ENCODE peak calls at places on chromosomes 3 and 15, in ten cellular contexts. H is EL; S is neural crest cell; P is MV-4-11; C is NB4; O is mucosa of descending colon; D is GM13976; R is fibroblast of pulmonary artery; Z is HS-5; A is effector CD4-positive, alpha-beta T cell. U is an unnamed sample.

GRCh38 chr3:175005881-175006280 is 146.7 kb downstream of the NAALADL2 start:
- DNase-seq in H (no peak), S (no peak), P (no peak), C (no peak), O (no peak), D (no peak), R (no peak), Z (no peak), A (no peak), U (no peak)

GRCh38 chr3:125119752-125120369 is 64.1 kb upstream of the HEG1 start:
- DNase-seq in H (no peak), S (no peak), P (peak; percentile 78), C (peak; percentile 70), O (no peak), D (peak; percentile 66), R (peak; percentile 43), Z (no peak), A (no peak), U (no peak)

GRCh38 chr15:100880139-100880896 is 687 bp downstream of the ALDH1A3 start:
- DNase-seq in H (peak; percentile 26), S (no peak), P (no peak), C (no peak), O (no peak), D (peak; percentile 48), R (peak; percentile 45), Z (no peak), A (no peak), U (no peak)

GRCh38 chr3:40623567-40623966 is 98.8 kb downstream of the ZNF621 start:
- DNase-seq in H (peak; percentile 10), S (no peak), P (peak; percentile 100), C (peak; percentile 95), O (peak; percentile 41), D (no peak), R (peak; percentile 2), Z (peak; percentile 54), A (no peak), U (no peak)

GRCh38 chr15:51223771-51224229 is 114.6 kb downstream of the CYP19A1 start:
- DNase-seq in H (peak; percentile 94), S (no peak), P (peak; percentile 90), C (peak; percentile 82), O (no peak), D (no peak), R (peak; percentile 78), Z (peak; percentile 87), A (no peak), U (no peak)

GRCh38 chr15:26295331-26295730 is 432.2 kb upstream of the ATP10A start:
- DNase-seq in H (no peak), S (no peak), P (no peak), C (no peak), O (no peak), D (no peak), R (no peak), Z (no peak), A (no peak), U (no peak)

GRCh38 chr3:149453140-149453805 is 21.2 kb upstream of the TM4SF4 start:
- DNase-seq in H (no peak), S (no peak), P (peak; percentile 46), C (no peak), O (no peak), D (no peak), R (no peak), Z (no peak), A (no peak), U (no peak)

GRCh38 chr3:38411591-38411990 is 42.1 kb upstream of the ACVR2B start:
- DNase-seq in H (no peak), S (no peak), P (no peak), C (no peak), O (no peak), D (no peak), R (no peak), Z (no peak), A (no peak), U (no peak)

GRCh38 chr3:72590732-72591192 is 257.5 kb downstream of the SHQ1 start:
- DNase-seq in H (no peak), S (peak; percentile 52), P (no peak), C (no peak), O (no peak), D (no peak), R (no peak), Z (no peak), A (no peak), U (no peak)

U was measured in GM18507.